ENCODE peak calls at places on chromosome 16, in ten cellular contexts. F is H9, I is A549, M is heart right ventricle, P is ovary, B is omental fat pad, O is Caco-2, G is mucosa of descending colon, L is NB4, Q is neural crest cell. E is an unnamed sample.
A peak's percentile ranks its signal among the peaks of the same experiment; 100 is the strongest.

GRCh38 chr16:49952386-49952785 is 72.6 kb upstream of the CNEP1R1 start:
- DNase-seq in F (no peak), I (no peak), M (no peak), P (no peak), B (no peak), O (no peak), G (no peak), L (peak; percentile 80), Q (no peak), E (no peak)

GRCh38 chr16:29290631-29291247 is 115.8 kb downstream of the NPIPB11 start:
- DNase-seq in F (peak; percentile 91), I (peak; percentile 74), M (peak; percentile 95), P (peak; percentile 96), B (peak; percentile 95), O (peak; percentile 79), G (peak; percentile 98), L (peak; percentile 81), Q (peak; percentile 37), E (peak; percentile 52)

GRCh38 chr16:81380932-81381331 is 63.7 kb upstream of the CMIP start:
- DNase-seq in F (no peak), I (no peak), M (no peak), P (no peak), B (no peak), O (no peak), G (no peak), L (no peak), Q (no peak), E (no peak)

GRCh38 chr16:27452569-27453475 is 50.8 kb downstream of the IL21R start:
- DNase-seq in F (no peak), I (no peak), M (no peak), P (no peak), B (no peak), O (no peak), G (no peak), L (no peak), Q (no peak), E (no peak)

GRCh38 chr16:67760206-67760605 is 41.1 kb upstream of the GFOD2 start:
- DNase-seq in F (no peak), I (no peak), M (no peak), P (no peak), B (no peak), O (no peak), G (no peak), L (peak; percentile 25), Q (no peak), E (no peak)

GRCh38 chr16:30407794-30408534 is 558 bp downstream of the ZNF771 start:
- DNase-seq in F (no peak), I (no peak), M (no peak), P (no peak), B (no peak), O (no peak), G (no peak), L (peak; percentile 39), Q (no peak), E (no peak)

GRCh38 chr16:24070851-24071250 is 185.3 kb upstream of the CACNG3 start:
- DNase-seq in F (peak; percentile 83), I (peak; percentile 65), M (no peak), P (no peak), B (no peak), O (peak; percentile 11), G (peak; percentile 23), L (peak; percentile 66), Q (peak; percentile 15), E (no peak)

GRCh38 chr16:87131996-87132345 is 185.2 kb downstream of the C16orf95 start:
- DNase-seq in F (no peak), I (no peak), M (no peak), P (no peak), B (no peak), O (no peak), G (no peak), L (no peak), Q (no peak), E (no peak)

GRCh38 chr16:77657016-77657415 is 65.3 kb upstream of the NUDT7 start:
- DNase-seq in F (peak; percentile 69), I (no peak), M (no peak), P (no peak), B (no peak), O (peak; percentile 42), G (no peak), L (peak; percentile 81), Q (no peak), E (no peak)

DNA sequence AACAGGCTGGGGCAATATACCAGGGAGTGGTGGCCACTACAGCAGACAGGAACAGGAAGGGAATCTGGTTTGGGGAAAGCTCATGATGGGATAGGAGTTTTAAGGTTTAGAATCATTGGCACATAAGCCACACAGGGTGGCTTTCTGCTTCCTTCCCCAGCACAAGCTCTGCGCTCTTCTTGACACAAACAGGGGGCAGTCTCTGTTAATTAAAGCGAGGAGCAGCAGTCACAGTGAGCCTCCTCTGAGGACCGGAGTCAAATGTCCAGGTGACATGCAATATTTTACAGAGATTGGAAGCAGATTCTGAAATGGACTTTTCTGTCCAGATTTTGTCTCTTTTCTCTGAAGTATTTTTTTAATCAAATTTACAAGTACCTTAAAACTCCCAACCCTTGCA is 2.8 kb upstream of the SHISA9 start:
- DNase-seq in F (peak; percentile 50), I (no peak), M (no peak), P (no peak), B (no peak), O (no peak), G (no peak), L (no peak), Q (no peak), E (no peak)
- TF ChIP-seq CTCF in F (peak; percentile 57), I (no peak), M (no peak), P (no peak), B (no peak), O (peak; percentile 15), G (no peak), L (peak; percentile 1), Q (peak; percentile 29), E (no peak)

DNA sequence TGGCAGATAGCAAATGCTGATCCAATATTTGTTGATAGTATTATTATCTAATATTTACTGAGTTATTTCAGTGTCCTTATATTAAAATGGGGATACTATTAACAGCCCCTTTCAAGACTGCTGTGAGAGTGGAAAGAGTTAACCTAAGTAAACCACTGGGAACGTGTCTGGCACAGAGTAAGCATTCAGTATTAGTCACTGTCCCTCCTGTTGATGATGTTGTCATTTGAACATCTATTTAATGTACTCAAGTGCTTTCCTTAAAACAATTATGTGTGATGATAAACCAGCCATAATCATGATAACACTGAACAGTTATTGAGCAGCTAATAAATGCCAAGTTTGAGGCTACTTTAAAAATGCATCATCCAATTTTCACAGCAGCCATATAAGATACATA is 135.7 kb upstream of the XYLT1 start:
- DNase-seq in F (no peak), I (no peak), M (no peak), P (no peak), B (no peak), O (no peak), G (no peak), L (no peak), Q (no peak), E (no peak)
- TF ChIP-seq CTCF in F (no peak), I (no peak), M (no peak), P (no peak), B (no peak), O (no peak), G (no peak), L (no peak), Q (no peak), E (no peak)

DNA sequence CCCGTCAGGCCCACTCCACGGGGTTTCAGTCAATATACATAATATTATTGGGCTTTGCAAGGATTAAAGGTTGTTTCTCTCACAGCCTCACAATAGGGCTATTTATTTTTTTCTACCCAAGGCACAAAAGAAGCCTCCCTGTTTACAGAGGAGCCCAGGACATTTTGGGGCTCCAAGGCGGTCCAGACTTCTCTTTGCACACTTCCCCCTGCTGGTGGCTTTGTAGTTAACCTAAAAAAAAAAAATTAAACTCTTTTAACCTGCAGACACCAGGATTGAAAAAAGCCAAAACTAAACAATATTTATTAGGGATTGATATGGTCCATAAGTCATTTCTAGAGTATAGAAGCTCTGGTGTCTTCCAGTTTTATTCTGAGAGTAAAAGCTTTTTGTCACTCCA is 169.7 kb upstream of the ZFHX3 start:
- DNase-seq in F (no peak), I (no peak), M (no peak), P (no peak), B (no peak), O (no peak), G (no peak), L (peak; percentile 21), Q (no peak), E (no peak)
- TF ChIP-seq CTCF in F (peak; percentile 66), I (peak; percentile 28), M (peak; percentile 18), P (no peak), B (no peak), O (no peak), G (no peak), L (peak; percentile 17), Q (peak; percentile 58), E (peak; percentile 60)

DNA sequence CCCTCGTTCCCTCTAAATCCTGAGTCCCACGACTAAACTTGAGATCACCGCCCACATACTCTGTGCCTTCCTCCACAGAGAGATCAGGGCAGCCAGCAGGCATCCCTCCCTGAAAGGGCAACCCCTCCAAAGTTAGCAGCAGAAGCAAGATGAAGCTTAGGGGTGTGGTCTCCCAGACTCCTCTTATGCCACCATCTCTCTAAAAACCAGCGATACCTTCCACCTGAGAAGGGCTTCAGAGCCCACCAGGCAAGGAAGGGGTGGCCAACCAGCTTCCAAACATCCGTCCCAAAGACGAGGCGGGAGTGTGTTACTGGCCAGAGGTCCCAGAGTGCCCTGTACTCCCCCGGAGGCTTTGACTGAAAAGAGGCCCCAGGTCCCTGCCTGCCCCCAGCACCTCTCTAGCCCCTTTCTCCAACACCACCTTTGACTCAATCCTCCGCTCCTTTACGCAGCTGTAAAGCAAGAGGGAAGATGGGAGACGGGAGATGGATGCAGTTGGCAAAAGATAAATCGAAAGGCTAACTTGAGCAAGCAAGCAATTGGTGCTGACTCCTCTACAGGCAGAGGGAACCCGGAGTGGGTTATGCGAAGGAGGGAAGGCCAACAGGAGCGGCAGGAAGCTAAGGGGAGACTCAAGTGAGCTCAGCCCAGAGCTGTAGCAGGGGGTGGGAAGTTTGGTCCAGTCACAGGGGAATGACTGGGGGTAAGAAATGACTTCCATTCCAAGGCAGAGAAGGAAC is 1.1 kb downstream of the ST3GAL2 start:
- DNase-seq in F (no peak), I (no peak), M (no peak), P (no peak), B (no peak), O (no peak), G (no peak), L (peak; percentile 63), Q (no peak), E (peak; percentile 50)
- TF ChIP-seq CTCF in F (no peak), I (no peak), M (no peak), P (no peak), B (no peak), O (no peak), G (no peak), L (no peak), Q (no peak), E (no peak)